ENCODE peak calls at places on chromosomes 16 and 17, in five cellular contexts. One of them, this sample, is unnamed.

GRCh38 chr16:31435341-31436220 is 7.0 kb downstream of the ZNF843 start:
- DNase-seq in dorsolateral prefrontal cortex: no peak
- DNase-seq in nephron progenitor cell: no peak
- DNase-seq in GM20000: no peak
- DNase-seq in fibroblast of lung: no peak
- DNase-seq in this sample: no peak

GRCh38 chr17:45700171-45701090 is 83.7 kb upstream of the CRHR1 start:
- DNase-seq in dorsolateral prefrontal cortex: no peak
- DNase-seq in nephron progenitor cell: no peak
- DNase-seq in GM20000: no peak
- DNase-seq in fibroblast of lung: no peak
- DNase-seq in this sample: no peak

GRCh38 chr17:65173284-65173793 is 36.2 kb downstream of the RGS9 start:
- DNase-seq in dorsolateral prefrontal cortex: no peak
- DNase-seq in nephron progenitor cell: no peak
- DNase-seq in GM20000: no peak
- DNase-seq in fibroblast of lung: peak
- DNase-seq in this sample: no peak

GRCh38 chr16:54407596-54407995 is 121.0 kb upstream of the IRX3 start:
- DNase-seq in dorsolateral prefrontal cortex: no peak
- DNase-seq in nephron progenitor cell: no peak
- DNase-seq in GM20000: no peak
- DNase-seq in fibroblast of lung: peak
- DNase-seq in this sample: no peak

GRCh38 chr16:50058091-50058771 is 7.5 kb upstream of the HEATR3 start:
- DNase-seq in dorsolateral prefrontal cortex: no peak
- DNase-seq in nephron progenitor cell: no peak
- DNase-seq in GM20000: no peak
- DNase-seq in fibroblast of lung: no peak
- DNase-seq in this sample: no peak

GRCh38 chr17:59491353-59492090 is 73.9 kb upstream of the DHX40 start:
- DNase-seq in dorsolateral prefrontal cortex: no peak
- DNase-seq in nephron progenitor cell: no peak
- DNase-seq in GM20000: no peak
- DNase-seq in fibroblast of lung: no peak
- DNase-seq in this sample: no peak

GRCh38 chr16:69691980-69692911 is 34.1 kb downstream of the NQO1 start:
- DNase-seq in dorsolateral prefrontal cortex: no peak
- DNase-seq in nephron progenitor cell: no peak
- DNase-seq in GM20000: no peak
- DNase-seq in fibroblast of lung: peak
- DNase-seq in this sample: no peak

GRCh38 chr17:58321571-58322525 is 6.7 kb downstream of the TSPOAP1 start:
- DNase-seq in dorsolateral prefrontal cortex: no peak
- DNase-seq in nephron progenitor cell: no peak
- DNase-seq in GM20000: no peak
- DNase-seq in fibroblast of lung: no peak
- DNase-seq in this sample: no peak

GRCh38 chr16:10114411-10114810 is 67.8 kb downstream of the GRIN2A start:
- DNase-seq in dorsolateral prefrontal cortex: no peak
- DNase-seq in nephron progenitor cell: no peak
- DNase-seq in GM20000: no peak
- DNase-seq in fibroblast of lung: peak
- DNase-seq in this sample: no peak

GRCh38 chr16:4369006-4369766 is 2.5 kb upstream of the VASN start:
- DNase-seq in dorsolateral prefrontal cortex: no peak
- DNase-seq in nephron progenitor cell: no peak
- DNase-seq in GM20000: no peak
- DNase-seq in fibroblast of lung: no peak
- DNase-seq in this sample: no peak

GRCh38 chr16:52050418-52050817 is 496.5 kb downstream of the TOX3 start:
- DNase-seq in dorsolateral prefrontal cortex: no peak
- DNase-seq in nephron progenitor cell: no peak
- DNase-seq in GM20000: no peak
- DNase-seq in fibroblast of lung: peak
- DNase-seq in this sample: no peak

GRCh38 chr17:7133916-7134315 is 19.3 kb upstream of the ASGR2 start:
- DNase-seq in dorsolateral prefrontal cortex: no peak
- DNase-seq in nephron progenitor cell: no peak
- DNase-seq in GM20000: no peak
- DNase-seq in fibroblast of lung: no peak
- DNase-seq in this sample: no peak

GRCh38 chr17:7132511-7133094 is 18.0 kb upstream of the ASGR2 start:
- DNase-seq in dorsolateral prefrontal cortex: no peak
- DNase-seq in nephron progenitor cell: peak
- DNase-seq in GM20000: peak
- DNase-seq in fibroblast of lung: no peak
- DNase-seq in this sample: no peak

GRCh38 chr17:7130626-7131467 is 16.2 kb upstream of the ASGR2 start:
- DNase-seq in dorsolateral prefrontal cortex: no peak
- DNase-seq in nephron progenitor cell: no peak
- DNase-seq in GM20000: no peak
- DNase-seq in fibroblast of lung: no peak
- DNase-seq in this sample: no peak

GRCh38 chr17:7136266-7136877 is 21.8 kb upstream of the ASGR2 start:
- DNase-seq in dorsolateral prefrontal cortex: peak
- DNase-seq in nephron progenitor cell: peak
- DNase-seq in GM20000: peak
- DNase-seq in fibroblast of lung: peak
- DNase-seq in this sample: peak

GRCh38 chr17:7133424-7133823 is 18.8 kb upstream of the ASGR2 start:
- DNase-seq in dorsolateral prefrontal cortex: no peak
- DNase-seq in nephron progenitor cell: peak
- DNase-seq in GM20000: no peak
- DNase-seq in fibroblast of lung: no peak
- DNase-seq in this sample: no peak
- TF ChIP-seq CTCF in dorsolateral prefrontal cortex: no peak
- TF ChIP-seq CTCF in nephron progenitor cell: peak
- TF ChIP-seq CTCF in GM20000: peak
- TF ChIP-seq CTCF in fibroblast of lung: peak
- TF ChIP-seq CTCF in this sample: peak

DNA sequence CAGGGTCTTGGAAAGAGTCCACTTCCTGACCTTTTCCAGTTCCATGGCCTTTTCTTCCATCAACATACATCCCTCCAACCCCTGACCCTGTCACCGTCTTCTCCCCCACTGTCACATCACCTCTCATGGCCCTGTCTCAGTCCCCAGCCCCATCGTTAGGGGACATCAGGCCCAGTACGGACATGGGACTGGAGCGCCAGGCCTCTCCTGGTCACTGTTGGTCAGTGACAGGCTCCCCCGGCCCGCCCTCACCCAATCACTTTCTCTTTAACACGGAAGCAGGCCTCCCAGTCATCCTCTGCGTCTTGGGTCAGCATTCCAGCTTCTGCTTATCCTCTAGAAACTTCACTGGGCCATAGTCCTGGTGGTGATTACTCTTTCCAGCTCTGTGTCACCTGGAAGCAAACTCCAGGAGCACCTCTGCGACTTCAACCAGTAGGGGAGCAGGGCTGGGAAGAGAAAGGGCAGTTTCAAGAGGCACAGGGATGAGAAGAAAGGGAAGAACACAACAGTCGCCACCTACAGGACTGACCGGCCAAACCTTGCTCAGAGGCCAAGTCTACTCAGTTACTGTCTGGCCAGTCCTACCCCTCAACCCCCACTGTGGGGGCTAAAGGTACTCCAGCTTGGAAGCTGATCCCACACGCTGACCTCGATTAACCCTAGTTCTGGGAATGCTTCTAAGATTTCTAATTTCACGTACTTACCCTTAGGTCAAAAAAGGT is 15.9 kb upstream of the ICAM2 start:
- DNase-seq in dorsolateral prefrontal cortex: no peak
- DNase-seq in nephron progenitor cell: no peak
- DNase-seq in GM20000: no peak
- DNase-seq in fibroblast of lung: no peak
- DNase-seq in this sample: no peak
- TF ChIP-seq CTCF in dorsolateral prefrontal cortex: no peak
- TF ChIP-seq CTCF in nephron progenitor cell: no peak
- TF ChIP-seq CTCF in GM20000: peak
- TF ChIP-seq CTCF in fibroblast of lung: peak
- TF ChIP-seq CTCF in this sample: no peak

GRCh38 chr16:73286643-73287267 is 238.8 kb upstream of the ZFHX3 start:
- DNase-seq in dorsolateral prefrontal cortex: no peak
- DNase-seq in nephron progenitor cell: no peak
- DNase-seq in GM20000: no peak
- DNase-seq in fibroblast of lung: no peak
- DNase-seq in this sample: no peak

GRCh38 chr16:73285336-73285735 is 237.4 kb upstream of the ZFHX3 start:
- DNase-seq in dorsolateral prefrontal cortex: no peak
- DNase-seq in nephron progenitor cell: no peak
- DNase-seq in GM20000: no peak
- DNase-seq in fibroblast of lung: no peak
- DNase-seq in this sample: no peak

GRCh38 chr16:73289232-73289631 is 241.3 kb upstream of the ZFHX3 start:
- DNase-seq in dorsolateral prefrontal cortex: no peak
- DNase-seq in nephron progenitor cell: no peak
- DNase-seq in GM20000: peak
- DNase-seq in fibroblast of lung: no peak
- DNase-seq in this sample: no peak

GRCh38 chr16:73290258-73290657 is 242.3 kb upstream of the ZFHX3 start:
- DNase-seq in dorsolateral prefrontal cortex: no peak
- DNase-seq in nephron progenitor cell: no peak
- DNase-seq in GM20000: no peak
- DNase-seq in fibroblast of lung: no peak
- DNase-seq in this sample: no peak

GRCh38 chr16:73288435-73288834 is 240.5 kb upstream of the ZFHX3 start:
- DNase-seq in dorsolateral prefrontal cortex: no peak
- DNase-seq in nephron progenitor cell: no peak
- DNase-seq in GM20000: no peak
- DNase-seq in fibroblast of lung: no peak
- DNase-seq in this sample: no peak
- TF ChIP-seq CTCF in dorsolateral prefrontal cortex: no peak
- TF ChIP-seq CTCF in nephron progenitor cell: no peak
- TF ChIP-seq CTCF in GM20000: no peak
- TF ChIP-seq CTCF in fibroblast of lung: no peak
- TF ChIP-seq CTCF in this sample: no peak

DNA sequence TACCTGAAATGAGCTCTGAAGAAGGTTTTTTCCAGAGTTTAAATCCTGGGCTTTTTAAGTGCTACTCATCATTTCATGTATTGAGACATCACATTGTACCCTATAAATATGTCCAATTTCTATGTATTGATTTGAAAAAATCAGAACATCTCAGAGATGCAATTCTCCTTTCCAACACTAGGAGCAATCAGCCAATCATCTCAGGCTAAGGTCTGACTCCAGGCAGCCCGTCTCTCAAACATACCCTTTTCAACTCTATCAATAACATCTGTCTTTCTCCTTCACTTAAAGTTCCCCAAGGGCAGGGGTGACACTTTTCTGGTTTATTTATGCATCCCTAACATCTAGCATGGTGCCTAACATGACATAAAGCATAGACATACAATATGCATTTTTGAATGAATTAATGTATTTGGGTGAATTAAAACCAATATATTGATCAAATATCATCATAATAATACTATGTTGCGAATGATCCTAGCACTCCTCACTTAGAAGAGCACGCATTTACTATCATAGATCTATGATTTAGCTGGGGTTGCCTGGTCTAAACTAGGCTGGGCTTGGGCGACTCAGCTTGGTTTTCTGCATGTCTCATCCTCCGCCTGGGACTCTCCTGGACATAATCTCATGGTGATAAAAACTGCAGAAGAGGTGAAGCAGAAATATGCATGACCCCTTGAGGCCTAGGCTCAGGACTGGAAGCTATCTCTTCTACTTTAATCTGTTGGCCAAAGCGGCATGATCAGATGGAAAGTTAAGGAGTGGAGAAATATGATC is 5.2 kb upstream of the CDH11 start:
- DNase-seq in dorsolateral prefrontal cortex: no peak
- DNase-seq in nephron progenitor cell: no peak
- DNase-seq in GM20000: no peak
- DNase-seq in fibroblast of lung: no peak
- DNase-seq in this sample: no peak
- TF ChIP-seq CTCF in dorsolateral prefrontal cortex: peak
- TF ChIP-seq CTCF in nephron progenitor cell: peak
- TF ChIP-seq CTCF in GM20000: peak
- TF ChIP-seq CTCF in fibroblast of lung: peak
- TF ChIP-seq CTCF in this sample: peak